ENCODE peak calls at places on chromosomes 12 and 14, in five cellular contexts. R is NCI-H1105 treated with DMSO at 0.1 percent for 48 hours, Q is HS-27A, D is NCI-H460, Y is activated T-cell treated with anti-CD3 and anti-CD28 coated beads for 1 hour. F is an unnamed sample.
A peak's percentile ranks its signal among the peaks of the same experiment; 100 is the strongest.

GRCh38 chr12:71449373-71450070 is 9.9 kb downstream of the LGR5 start:
- DNase-seq in R (no peak), Q (no peak), D (no peak), Y (no peak), F (no peak)

GRCh38 chr14:51180577-51180976 is 59.5 kb upstream of the TMX1 start:
- DNase-seq in R (no peak), Q (no peak), D (no peak), Y (no peak), F (no peak)

GRCh38 chr14:65414961-65415589 is 2.5 kb downstream of the FUT8 start:
- DNase-seq in R (peak; percentile 35), Q (no peak), D (no peak), Y (no peak), F (no peak)

GRCh38 chr12:13044859-13045384 is 741 bp downstream of the FAM234B start:
- DNase-seq in R (peak; percentile 21), Q (no peak), D (no peak), Y (no peak), F (no peak)

GRCh38 chr14:99531221-99532096 is 50.2 kb downstream of the CCNK start:
- DNase-seq in R (no peak), Q (no peak), D (no peak), Y (no peak), F (no peak)

GRCh38 chr12:62803756-62804155 is 131.2 kb downstream of the PPM1H start:
- DNase-seq in R (no peak), Q (no peak), D (no peak), Y (no peak), F (no peak)

GRCh38 chr14:85514487-85514886 is 15.5 kb upstream of the FLRT2 start:
- DNase-seq in R (no peak), Q (no peak), D (no peak), Y (no peak), F (no peak)

GRCh38 chr14:68510201-68510600 is 282.7 kb downstream of the ZFP36L1 start:
- DNase-seq in R (no peak), Q (no peak), D (no peak), Y (no peak), F (no peak)

GRCh38 chr14:71753976-71754375 is 178.3 kb upstream of the RGS6 start:
- DNase-seq in R (no peak), Q (no peak), D (no peak), Y (no peak), F (no peak)